ENCODE peak calls at places on chromosome X, in nine cellular contexts. X is astrocyte of the spinal cord; F is ACHN; P is hypothalamus; D is stimulated activated CD8-positive, alpha-beta memory T cell treated with anti-CD3 and anti-CD28 coated beads, Interleukin-4, amount 100 ng/mL, for 1 hour; J is endothelial cell; I is activated CD8-positive, alpha-beta memory T cell treated with anti-CD3 and anti-CD28 coated beads, Interleukin-2, amount 50 U/mL, for 4 hours; G is heart right ventricle; V is naive thymus-derived CD8-positive, alpha-beta T cell. Z is an unnamed sample.

GRCh38 chrX:107935664-107936433 is 46.3 kb downstream of the TEX13B start:
- DNase-seq in I (no peak), J (no peak), X (no peak), P (no peak), F (peak), V (no peak), G (no peak), D (no peak), Z (no peak)

GRCh38 chrX:68498044-68498507 is 775 bp upstream of the YIPF6 start:
- DNase-seq in J (peak), G (no peak), F (peak), X (peak), D (no peak), V (no peak), P (no peak), I (no peak), Z (no peak)

GRCh38 chrX:39984191-39984956 is 113.4 kb downstream of the BCOR start:
- DNase-seq in I (no peak), P (no peak), X (peak), G (no peak), F (no peak), D (no peak), J (no peak), V (no peak), Z (peak)

GRCh38 chrX:39855748-39856129 is 242.0 kb downstream of the BCOR start:
- DNase-seq in V (peak), G (no peak), D (peak), J (no peak), X (no peak), I (peak), F (no peak), P (no peak), Z (peak)

GRCh38 chrX:153681175-153681574 is 6.6 kb upstream of the SLC6A8 start:
- DNase-seq in F (no peak), J (no peak), P (no peak), G (no peak), V (no peak), D (no peak), I (no peak), X (no peak), Z (no peak)

GRCh38 chrX:48927125-48927524 is 8.3 kb upstream of the PIM2 start:
- DNase-seq in G (no peak), F (no peak), V (no peak), X (no peak), P (no peak), D (no peak), I (no peak), J (no peak), Z (no peak)

GRCh38 chrX:56783450-56783831 is 54.4 kb downstream of the NBDY start:
- DNase-seq in G (no peak), I (peak), F (no peak), P (no peak), J (no peak), D (no peak), X (peak), V (no peak), Z (peak)

GRCh38 chrX:1629244-1629643 is 14.4 kb downstream of the ASMT start:
- DNase-seq in I (no peak), V (no peak), P (no peak), G (no peak), D (no peak), J (no peak), X (no peak), F (no peak), Z (no peak)

GRCh38 chrX:114675365-114675764 is 91.5 kb downstream of the HTR2C start:
- DNase-seq in D (no peak), X (peak), V (no peak), P (no peak), J (no peak), I (no peak), G (no peak), F (no peak), Z (no peak)

GRCh38 chrX:40277672-40278071 is 179.9 kb upstream of the BCOR start:
- DNase-seq in V (no peak), F (no peak), I (no peak), P (no peak), J (no peak), X (no peak), D (no peak), G (no peak), Z (no peak)

GRCh38 chrX:22392176-22392814 is 119.6 kb downstream of the CBLL2 start:
- DNase-seq in D (no peak), V (no peak), G (no peak), I (no peak), X (peak), F (no peak), P (no peak), J (no peak), Z (no peak)

GRCh38 chrX:135463937-135464336 is 42.2 kb downstream of the SMIM10L2A start:
- DNase-seq in P (no peak), J (no peak), X (no peak), F (no peak), V (no peak), G (no peak), I (no peak), D (no peak), Z (no peak)

GRCh38 chrX:10233696-10234095 is 76.9 kb downstream of the CLCN4 start:
- DNase-seq in P (no peak), X (peak), V (no peak), G (no peak), I (no peak), D (no peak), J (no peak), F (no peak), Z (no peak)

GRCh38 chrX:70030242-70030823 is 19.4 kb downstream of the AWAT2 start:
- DNase-seq in P (peak), J (peak), F (peak), G (peak), D (no peak), V (peak), I (no peak), X (peak), Z (peak)

GRCh38 chrX:19625612-19626011 is 110.3 kb upstream of the MAP3K15 start:
- DNase-seq in J (no peak), V (no peak), F (no peak), P (no peak), G (no peak), I (peak), X (no peak), D (no peak), Z (no peak)

GRCh38 chrX:45850775-45851433 is 650.2 kb upstream of the DIPK2B start:
- DNase-seq in V (no peak), X (peak), F (peak), I (peak), J (peak), P (no peak), D (no peak), G (no peak), Z (peak)

GRCh38 chrX:52262195-52262546 is 77.5 kb downstream of the MAGED4 start:
- DNase-seq in P (no peak), J (no peak), X (peak), V (no peak), G (no peak), I (no peak), F (no peak), D (no peak), Z (no peak)

GRCh38 chrX:110509778-110510510 is 151.3 kb downstream of the RTL9 start:
- DNase-seq in F (no peak), V (no peak), I (no peak), G (no peak), D (no peak), X (no peak), J (no peak), P (no peak), Z (no peak)

GRCh38 chrX:121160987-121161386 is 113.6 kb downstream of the GLUD2 start:
- DNase-seq in D (no peak), P (no peak), V (no peak), I (no peak), X (peak), J (no peak), F (no peak), G (no peak), Z (no peak)

GRCh38 chrX:103727115-103727514 is 16.4 kb downstream of the TMEM31 start:
- DNase-seq in F (no peak), J (no peak), P (no peak), X (no peak), G (no peak), D (no peak), V (no peak), I (no peak), Z (no peak)

GRCh38 chrX:123648028-123648810 is 84.6 kb downstream of the THOC2 start:
- DNase-seq in G (no peak), I (peak), P (no peak), V (peak), F (peak), J (peak), X (peak), D (no peak), Z (peak)

GRCh38 chrX:70613295-70613694 is 168.7 kb downstream of the DLG3 start:
- DNase-seq in J (no peak), I (no peak), G (no peak), D (no peak), P (no peak), X (no peak), V (no peak), F (no peak), Z (peak)

GRCh38 chrX:130902446-130902782 is 595 bp downstream of the ENOX2 start:
- DNase-seq in I (no peak), D (no peak), F (no peak), V (no peak), P (no peak), G (no peak), J (no peak), X (peak), Z (no peak)

GRCh38 chrX:44872319-44872816 is 620 bp upstream of the KDM6A start:
- DNase-seq in J (peak), G (no peak), F (peak), P (no peak), I (peak), X (no peak), V (peak), D (no peak), Z (peak)

Z was measured in AG08396.